ENCODE peak calls at places on chromosomes 11 and 22, in four cellular contexts. I is right lobe of liver, A is dorsolateral prefrontal cortex, M is foreskin fibroblast. L is an unnamed sample.

GRCh38 chr22:20459152-20459542 is 21.5 kb upstream of the SCARF2 start:
- DNase-seq in I (no peak), A (peak; percentile 19), M (no peak), L (no peak)

GRCh38 chr11:120188831-120189455 is 21.9 kb upstream of the OAF start:
- DNase-seq in I (no peak), A (no peak), M (no peak), L (no peak)

GRCh38 chr11:47714554-47715081 is 551 bp downstream of the AGBL2 start:
- DNase-seq in I (no peak), A (no peak), M (peak; percentile 12), L (no peak)

GRCh38 chr11:78656984-78657383 is 82.3 kb upstream of the NARS2 start:
- DNase-seq in I (no peak), A (no peak), M (no peak), L (no peak)

GRCh38 chr22:38193580-38193979 is 8.2 kb upstream of the MAFF start:
- DNase-seq in I (peak; percentile 76), A (no peak), M (no peak), L (no peak)

GRCh38 chr11:88310246-88310645 is 27.3 kb downstream of the CTSC start:
- DNase-seq in I (no peak), A (no peak), M (no peak), L (no peak)

GRCh38 chr11:25733777-25734176 is 598.2 kb upstream of the ANO3 start:
- DNase-seq in I (no peak), A (no peak), M (no peak), L (no peak)

GRCh38 chr22:38191746-38192474 is 9.9 kb upstream of the MAFF start:
- DNase-seq in I (no peak), A (no peak), M (no peak), L (peak; percentile 86)

GRCh38 chr11:101397941-101398340 is 185.9 kb downstream of the TRPC6 start:
- DNase-seq in I (no peak), A (no peak), M (no peak), L (no peak)

GRCh38 chr11:11416502-11416901 is 63.5 kb upstream of the CSNK2A3 start:
- DNase-seq in I (no peak), A (no peak), M (no peak), L (no peak)

GRCh38 chr11:122267602-122268001 is 151.6 kb upstream of the BLID start:
- DNase-seq in I (no peak), A (no peak), M (no peak), L (no peak)

GRCh38 chr11:108115495-108116140 is 5.7 kb upstream of the ACAT1 start:
- DNase-seq in I (peak; percentile 79), A (peak; percentile 72), M (peak; percentile 90), L (no peak)

GRCh38 chr11:46051102-46051501 is 70.2 kb downstream of the PHF21A start:
- DNase-seq in I (no peak), A (no peak), M (no peak), L (no peak)

GRCh38 chr22:20438678-20439492 is 1.3 kb upstream of the SCARF2 start:
- DNase-seq in I (no peak), A (peak; percentile 37), M (peak; percentile 22), L (no peak)

GRCh38 chr22:41343717-41344116 is 38.0 kb upstream of the TEF start:
- DNase-seq in I (no peak), A (no peak), M (no peak), L (no peak)

GRCh38 chr22:41343300-41343699 is 38.4 kb upstream of the TEF start:
- DNase-seq in I (no peak), A (no peak), M (no peak), L (no peak)

GRCh38 chr22:41344189-41344788 is 37.5 kb upstream of the TEF start:
- DNase-seq in I (peak; percentile 65), A (no peak), M (no peak), L (no peak)

GRCh38 chr22:41347066-41347859 is 34.5 kb upstream of the TEF start:
- DNase-seq in I (peak; percentile 85), A (no peak), M (no peak), L (no peak)

GRCh38 chr22:41345807-41346335 is 35.9 kb upstream of the TEF start:
- DNase-seq in I (no peak), A (no peak), M (no peak), L (no peak)
- H3K4me3 ChIP-seq in I (no peak overlapping the region), A (no peak overlapping the region), M (no peak overlapping the region), L (no peak overlapping the region)

GRCh38 chr11:62324738-62325556 is 12.3 kb upstream of the ASRGL1 start:
- DNase-seq in I (peak; percentile 39), A (no peak), M (peak; percentile 16), L (peak; percentile 88)
- H3K4me3 ChIP-seq in I (no peak overlapping the region), A (no peak overlapping the region), M (no peak overlapping the region), L (no peak overlapping the region)

DNA sequence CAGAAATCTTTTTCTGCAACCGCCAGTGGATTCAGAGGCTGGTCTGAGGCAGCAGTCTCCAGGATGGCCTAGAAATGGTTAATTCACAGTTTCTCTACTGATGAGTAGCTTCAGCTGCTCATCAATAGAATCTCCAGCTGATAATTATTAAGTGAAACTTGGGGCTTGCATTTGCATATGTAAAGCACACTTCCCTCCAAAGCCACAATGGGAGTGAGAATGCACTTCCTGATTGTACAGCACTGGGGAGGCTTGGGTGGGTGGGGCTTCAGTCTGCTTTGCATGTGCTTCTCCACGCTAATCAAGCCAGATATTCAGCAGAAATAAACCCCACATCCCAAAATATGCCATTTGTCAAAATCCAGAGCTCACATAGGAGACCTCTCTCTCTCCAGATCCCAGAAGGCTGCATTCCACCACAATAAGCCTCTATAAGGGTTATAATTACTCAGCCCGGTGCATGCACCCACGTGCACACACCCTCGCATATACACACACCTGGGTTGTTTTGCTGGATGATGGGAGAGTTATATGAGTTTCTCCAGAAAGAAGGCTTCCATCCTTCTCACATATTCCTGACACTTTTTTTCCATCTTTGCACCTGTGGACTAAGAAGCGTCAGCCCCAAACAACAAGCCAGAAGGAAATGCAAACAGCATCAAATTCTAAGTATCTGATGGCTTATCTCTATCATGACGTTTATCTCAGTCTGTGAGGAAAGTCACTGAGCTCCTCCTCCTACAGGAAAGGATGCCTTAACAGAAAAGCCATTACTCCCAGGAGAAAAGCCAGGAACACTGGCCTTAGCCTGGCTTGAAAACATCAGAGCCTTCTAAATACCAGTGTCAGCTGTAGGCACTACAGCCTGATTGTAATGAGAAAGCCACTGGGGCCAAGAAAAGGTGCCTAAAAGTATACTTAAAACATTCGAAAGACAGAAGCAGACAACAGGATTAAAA is 253.3 kb downstream of the LARGE1 start:
- DNase-seq in I (no peak), A (no peak), M (no peak), L (no peak)
- H3K4me3 ChIP-seq in I (no peak overlapping the region), A (no peak overlapping the region), M (no peak overlapping the region), L (no peak overlapping the region)

DNA sequence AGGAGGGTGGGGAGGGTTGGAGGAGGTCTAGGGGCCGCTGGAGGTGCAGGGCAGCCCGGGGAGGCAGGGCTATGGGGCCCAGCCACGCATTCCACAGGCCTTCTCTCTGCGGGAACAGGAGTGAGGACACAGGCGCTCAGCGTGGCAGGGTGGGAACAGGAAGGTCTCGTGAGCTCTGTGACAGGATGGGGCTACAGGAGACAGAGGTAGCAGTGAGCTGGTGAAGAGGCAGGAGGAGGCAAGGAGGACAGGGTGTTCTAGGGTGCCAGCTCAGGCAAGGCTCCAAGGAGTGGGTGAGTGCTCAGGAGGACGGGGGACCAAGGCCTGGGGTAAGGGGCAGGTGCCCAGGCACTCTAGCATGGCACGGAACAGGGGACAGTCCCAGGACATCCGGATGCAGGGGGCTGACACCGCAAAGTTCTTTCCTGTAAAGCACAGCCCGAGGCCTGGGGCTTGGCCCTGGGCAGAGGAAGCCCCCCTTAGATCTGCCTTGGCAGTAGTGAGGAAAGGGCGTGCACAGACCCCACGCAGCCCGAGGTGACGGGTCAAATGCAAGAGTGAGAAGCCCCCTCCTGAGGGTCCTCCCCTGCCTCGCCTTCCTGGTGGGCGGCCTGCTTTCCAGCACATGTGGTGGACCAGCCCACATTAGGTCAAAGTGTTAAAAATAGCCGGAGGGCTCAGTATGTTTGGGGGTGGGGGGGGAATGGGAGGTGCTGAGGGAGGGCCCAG is 4.7 kb upstream of the NEAT1 start:
- DNase-seq in I (peak; percentile 79), A (peak; percentile 61), M (no peak), L (no peak)
- H3K4me3 ChIP-seq in I (peak overlapping the region; percentile 87), A (peak overlapping the region; percentile 31), M (peak overlapping the region; percentile 48), L (peak overlapping the region; percentile 13)

GRCh38 chr22:27801616-27802388 is at the start of gene MN1:
- DNase-seq in I (peak; percentile 64), A (peak; percentile 74), M (no peak), L (no peak)

GRCh38 chr22:27802389-27803079 is 978 bp upstream of the MN1 start:
- DNase-seq in I (peak; percentile 30), A (no peak), M (no peak), L (no peak)

GRCh38 chr22:27805841-27806240 is 4.3 kb upstream of the MN1 start:
- DNase-seq in I (no peak), A (no peak), M (no peak), L (no peak)

GRCh38 chr22:27804016-27804415 is 2.5 kb upstream of the MN1 start:
- DNase-seq in I (no peak), A (no peak), M (no peak), L (no peak)

GRCh38 chr22:27804683-27805297 is 3.2 kb upstream of the MN1 start:
- DNase-seq in I (peak; percentile 60), A (peak; percentile 84), M (peak; percentile 49), L (peak; percentile 24)
- H3K4me3 ChIP-seq in I (no peak overlapping the region), A (no peak overlapping the region), M (no peak overlapping the region), L (no peak overlapping the region)

GRCh38 chr11:117874910-117875396 is 1.5 kb downstream of the FXYD6 start:
- DNase-seq in I (no peak), A (no peak), M (no peak), L (no peak)
- H3K4me3 ChIP-seq in I (no peak overlapping the region), A (peak overlapping the region; percentile 43), M (no peak overlapping the region), L (peak overlapping the region; percentile 13)

GRCh38 chr11:70466596-70466995 is 68.3 kb downstream of the CTTN start:
- DNase-seq in I (no peak), A (no peak), M (no peak), L (no peak)

GRCh38 chr11:70462818-70463477 is 64.6 kb downstream of the CTTN start:
- DNase-seq in I (no peak), A (no peak), M (no peak), L (no peak)

GRCh38 chr11:70463478-70464255 is 65.3 kb downstream of the CTTN start:
- DNase-seq in I (no peak), A (no peak), M (no peak), L (no peak)

GRCh38 chr11:70466154-70466553 is 67.8 kb downstream of the CTTN start:
- DNase-seq in I (no peak), A (no peak), M (no peak), L (peak; percentile 64)

DNA sequence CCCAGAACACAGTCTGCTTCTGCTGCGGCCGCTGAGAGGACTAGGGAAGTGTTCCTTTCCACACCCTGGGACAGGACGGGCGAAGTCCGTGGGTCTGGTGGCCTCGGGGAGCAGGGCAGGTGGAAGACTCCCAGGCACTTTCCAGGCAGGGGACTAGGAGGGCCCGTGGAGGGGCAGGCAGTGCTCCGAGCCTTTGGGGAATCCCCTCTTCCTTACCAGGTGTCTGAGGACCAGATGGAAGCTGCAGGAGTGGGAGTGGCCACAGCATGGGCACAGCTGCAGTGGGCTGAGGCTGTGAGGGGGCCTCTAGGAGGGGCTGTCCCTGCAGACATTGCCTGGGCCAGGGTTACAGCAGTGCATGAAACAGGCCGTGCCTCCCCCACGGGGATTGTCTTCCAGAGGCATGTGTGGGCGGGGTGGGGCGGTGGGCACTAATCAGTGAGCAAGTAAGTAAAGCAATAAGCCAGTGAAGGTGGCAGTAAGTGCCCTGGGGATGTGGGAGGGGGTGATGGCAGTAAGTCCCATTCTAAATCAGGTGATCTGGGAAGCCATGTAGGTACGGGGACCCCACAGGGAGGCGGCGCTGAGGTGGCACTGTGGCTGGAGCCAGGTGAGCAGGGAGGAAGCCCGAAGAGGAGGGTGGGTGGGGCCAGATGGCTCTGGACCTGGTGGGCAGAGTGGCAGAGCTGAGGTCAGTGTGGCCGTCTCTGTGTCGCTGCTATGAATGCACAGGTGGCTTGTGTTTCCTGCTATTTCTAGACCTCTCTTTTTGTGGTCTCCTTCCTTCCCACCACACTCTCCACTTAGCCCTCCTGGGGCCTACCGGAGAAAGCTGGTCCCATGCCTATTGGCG is 66.4 kb downstream of the CTTN start:
- DNase-seq in I (no peak), A (no peak), M (no peak), L (no peak)
- H3K4me3 ChIP-seq in I (no peak overlapping the region), A (no peak overlapping the region), M (no peak overlapping the region), L (no peak overlapping the region)

L was measured in trophoblast cell.